ENCODE peak calls at places on chromosomes 5 and 9, in seven cellular contexts. M is effector memory CD4-positive, alpha-beta T cell; J is activated CD8-positive, alpha-beta memory T cell treated with anti-CD3 and anti-CD28 coated beads, Interleukin-2, amount 50 U/mL, for 48 hours; Q is CD8-positive, alpha-beta memory T cell; F is GM04503; C is stimulated activated CD4-positive, alpha-beta T cell treated with anti-CD3 and anti-CD28 coated beads, Interleukin-12 subunit alpha, Interleukin-12 subunit beta, amount 100 ng/mL, for 48 hours; V is cardiac muscle cell. I is an unnamed sample.

GRCh38 chr5:157189223-157189622 is 8.6 kb downstream of the ITK start:
- DNase-seq in Q (no peak), V (no peak), M (no peak), J (no peak), C (peak; percentile 49), F (no peak), I (no peak)

GRCh38 chr5:57889558-57889957 is 406.9 kb upstream of the ACTBL2 start:
- DNase-seq in C (no peak), F (peak; percentile 61), M (no peak), J (no peak), V (peak; percentile 20), Q (no peak), I (peak; percentile 24)

GRCh38 chr9:133098104-133098754 is 22.8 kb downstream of the RALGDS start:
- DNase-seq in V (no peak), F (no peak), M (no peak), Q (no peak), C (no peak), J (no peak), I (no peak)

GRCh38 chr5:171999877-172000276 is 6.6 kb downstream of the FBXW11 start:
- DNase-seq in Q (no peak), J (no peak), F (no peak), V (no peak), C (no peak), M (no peak), I (no peak)

GRCh38 chr9:35616681-35617459 is 1.3 kb downstream of the CD72 start:
- DNase-seq in Q (peak; percentile 71), V (peak; percentile 69), J (peak; percentile 84), M (peak; percentile 72), C (peak; percentile 53), F (no peak), I (peak; percentile 57)

GRCh38 chr5:88785396-88786216 is 97.4 kb downstream of the MEF2C start:
- DNase-seq in J (no peak), M (no peak), V (peak; percentile 84), F (peak; percentile 93), Q (no peak), C (no peak), I (peak; percentile 21)

GRCh38 chr9:107547303-107547702 is 57.7 kb upstream of the KLF4 start:
- DNase-seq in C (no peak), J (no peak), M (no peak), V (no peak), F (no peak), Q (no peak), I (no peak)

GRCh38 chr9:111731916-111732315 is 62.8 kb downstream of the SHOC1 start:
- DNase-seq in F (no peak), V (no peak), M (no peak), Q (no peak), J (no peak), C (no peak), I (no peak)

GRCh38 chr5:176716320-176716719 is 69.0 kb downstream of the TSPAN17 start:
- DNase-seq in V (no peak), J (no peak), F (peak; percentile 31), M (no peak), Q (no peak), C (no peak), I (peak; percentile 49)

GRCh38 chr5:131379723-131380122 is 115.9 kb downstream of the CDC42SE2 start:
- DNase-seq in Q (peak; percentile 87), M (peak; percentile 63), J (no peak), V (no peak), C (peak; percentile 45), F (no peak), I (no peak)

GRCh38 chr9:15142903-15143534 is 164.0 kb downstream of the TTC39B start:
- DNase-seq in V (peak; percentile 63), Q (peak; percentile 2), J (no peak), F (no peak), M (no peak), C (no peak), I (peak; percentile 59)

GRCh38 chr5:72783354-72783753 is 33.1 kb upstream of the TNPO1 start:
- DNase-seq in F (no peak), C (no peak), M (no peak), Q (no peak), J (no peak), V (no peak), I (no peak)

GRCh38 chr9:28234899-28235277 is 661.6 kb upstream of the C9orf72 start:
- DNase-seq in J (no peak), Q (no peak), F (no peak), V (no peak), C (no peak), M (no peak), I (no peak)

GRCh38 chr9:89722712-89723111 is 117.9 kb downstream of the GADD45G start:
- DNase-seq in M (no peak), J (no peak), F (no peak), V (no peak), Q (no peak), C (no peak), I (no peak)

GRCh38 chr5:67648201-67648671 is 451.6 kb upstream of the CD180 start:
- DNase-seq in V (no peak), Q (no peak), C (no peak), F (peak; percentile 87), M (no peak), J (no peak), I (no peak)

GRCh38 chr9:8679405-8679951 is 879.9 kb upstream of the DMAC1 start:
- DNase-seq in C (no peak), J (no peak), F (no peak), Q (no peak), V (no peak), M (no peak), I (no peak)

GRCh38 chr5:38329132-38329715 is 70.9 kb downstream of the EGFLAM start:
- DNase-seq in C (no peak), Q (no peak), M (no peak), V (no peak), F (no peak), J (no peak), I (no peak)

GRCh38 chr9:120383999-120384924 is 195.7 kb downstream of the CDK5RAP2 start:
- DNase-seq in Q (no peak), F (no peak), J (no peak), C (no peak), M (no peak), V (no peak), I (no peak)

GRCh38 chr5:33649801-33650482 is 209.2 kb downstream of the TARS1 start:
- DNase-seq in M (no peak), Q (no peak), V (no peak), J (no peak), C (no peak), F (peak; percentile 75), I (peak; percentile 30)

I was measured in hepatic stellate cell.